ENCODE peak calls at places on chromosome 1, in nine cellular contexts. B is ascending aorta; N is spleen; A is left ventricle myocardium inferior; X is heart left ventricle; J is tibial artery; D is CD8-positive, alpha-beta T cell; E is OCI-LY7; F is BE2C. K is an unnamed sample.

GRCh38 chr1:42176902-42177519 is 12.5 kb upstream of the GUCA2A start:
- DNase-seq in J (no peak), D (no peak), B (no peak), X (no peak), E (peak; percentile 54), N (no peak), A (no peak), F (no peak), K (peak; percentile 56)

GRCh38 chr1:25486602-25487001 is 55.9 kb downstream of the MACO1 start:
- DNase-seq in J (no peak), A (no peak), X (no peak), F (no peak), B (no peak), D (no peak), E (peak; percentile 15), N (no peak), K (no peak)

GRCh38 chr1:111813440-111814304 is 58.0 kb downstream of the DDX20 start:
- DNase-seq in E (peak; percentile 32), N (no peak), A (no peak), F (peak; percentile 23), B (no peak), J (no peak), X (no peak), D (no peak), K (no peak)

GRCh38 chr1:43945898-43946243 is 879 bp upstream of the IPO13 start:
- DNase-seq in D (no peak), J (no peak), N (no peak), E (no peak), A (no peak), F (no peak), X (peak; percentile 8), B (no peak), K (no peak)

GRCh38 chr1:92168657-92169056 is 49.1 kb upstream of the C1orf146 start:
- DNase-seq in J (no peak), E (no peak), B (no peak), F (no peak), D (no peak), X (no peak), N (no peak), A (no peak), K (no peak)

GRCh38 chr1:220044683-220045355 is 1.5 kb downstream of the EPRS1 start:
- DNase-seq in B (no peak), N (no peak), D (no peak), J (no peak), F (no peak), E (peak; percentile 11), X (no peak), A (no peak), K (no peak)

GRCh38 chr1:241557551-241558193 is 25.5 kb downstream of the KMO start:
- DNase-seq in X (no peak), D (no peak), E (no peak), B (no peak), A (no peak), J (no peak), N (no peak), F (no peak), K (no peak)

GRCh38 chr1:111476761-111477309 is 3.1 kb downstream of the C1orf162 start:
- DNase-seq in J (no peak), N (no peak), X (no peak), A (no peak), B (no peak), E (peak; percentile 54), D (peak; percentile 21), F (no peak), K (no peak)

DNA sequence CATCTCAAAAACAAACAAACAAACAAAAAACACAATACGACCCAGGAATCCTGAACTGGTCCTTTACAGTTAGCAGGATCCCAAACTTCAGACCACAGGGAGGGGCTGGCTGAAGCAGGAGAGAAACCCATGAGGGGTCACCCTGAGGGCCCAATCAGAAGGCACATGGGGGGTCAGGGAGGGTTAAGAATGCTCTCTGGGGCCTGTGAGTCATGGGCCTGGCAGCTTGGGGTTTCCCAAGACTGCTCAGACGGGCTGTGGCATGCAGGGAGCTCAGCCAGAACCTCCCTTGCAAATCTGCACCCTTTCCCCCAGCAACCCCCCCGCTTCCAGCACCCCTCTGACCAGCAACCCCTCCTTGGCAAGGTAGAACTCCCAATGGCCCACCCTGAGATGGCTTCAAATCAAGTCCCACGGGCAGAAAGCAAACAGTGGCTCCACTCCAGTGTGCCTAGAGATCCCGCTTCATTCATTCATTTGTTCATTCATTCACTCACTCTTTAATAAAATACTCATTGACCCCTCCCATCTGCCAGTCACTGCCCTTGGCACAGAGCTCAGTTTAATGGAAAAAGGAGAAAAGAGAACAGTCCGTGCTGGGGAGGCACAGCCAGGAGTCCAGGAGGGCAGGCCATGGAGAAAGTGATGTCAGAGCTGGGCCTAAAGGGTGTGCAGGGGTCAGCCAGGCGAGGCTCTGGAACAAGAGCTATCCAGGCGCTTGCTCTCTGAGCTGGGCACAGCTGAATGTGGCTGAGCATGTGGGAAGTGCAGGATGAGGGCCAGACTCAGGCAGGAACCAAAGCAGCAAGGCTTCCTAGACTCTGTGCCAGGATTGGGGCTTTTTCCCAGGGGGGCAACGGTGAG is 8.2 kb downstream of the UQCRHL start:
- DNase-seq in X (no peak), B (peak; percentile 95), N (no peak), J (peak; percentile 89), F (no peak), D (no peak), E (no peak), A (peak; percentile 23), K (peak; percentile 81)
- H3K4me1 ChIP-seq in X (no peaks in the 10 kb centered on the region), B (peaks cover 16% of the 10 kb centered on the region), N (peaks cover 19% of the 10 kb centered on the region), J (peaks cover 85% of the 10 kb centered on the region), F (peaks cover 6% of the 10 kb centered on the region), D (no peaks in the 10 kb centered on the region), E (no peaks in the 10 kb centered on the region), A (peaks cover 27% of the 10 kb centered on the region), K (peaks cover 67% of the 10 kb centered on the region)

GRCh38 chr1:212752256-212752933 is 39.2 kb downstream of the NSL1 start:
- DNase-seq in N (no peak), X (no peak), B (no peak), J (no peak), E (peak; percentile 14), F (no peak), A (no peak), D (no peak), K (no peak)

GRCh38 chr1:212754193-212754592 is 37.4 kb downstream of the NSL1 start:
- DNase-seq in B (no peak), E (peak; percentile 81), F (no peak), D (no peak), N (no peak), J (no peak), A (no peak), X (no peak), K (no peak)

GRCh38 chr1:212754715-212755114 is 36.9 kb downstream of the NSL1 start:
- DNase-seq in N (no peak), X (no peak), B (no peak), E (no peak), F (peak; percentile 64), A (no peak), D (no peak), J (no peak), K (no peak)

GRCh38 chr1:212753766-212754165 is 37.8 kb downstream of the NSL1 start:
- DNase-seq in N (no peak), D (no peak), E (peak; percentile 22), J (no peak), A (no peak), F (no peak), X (no peak), B (no peak), K (no peak)

DNA sequence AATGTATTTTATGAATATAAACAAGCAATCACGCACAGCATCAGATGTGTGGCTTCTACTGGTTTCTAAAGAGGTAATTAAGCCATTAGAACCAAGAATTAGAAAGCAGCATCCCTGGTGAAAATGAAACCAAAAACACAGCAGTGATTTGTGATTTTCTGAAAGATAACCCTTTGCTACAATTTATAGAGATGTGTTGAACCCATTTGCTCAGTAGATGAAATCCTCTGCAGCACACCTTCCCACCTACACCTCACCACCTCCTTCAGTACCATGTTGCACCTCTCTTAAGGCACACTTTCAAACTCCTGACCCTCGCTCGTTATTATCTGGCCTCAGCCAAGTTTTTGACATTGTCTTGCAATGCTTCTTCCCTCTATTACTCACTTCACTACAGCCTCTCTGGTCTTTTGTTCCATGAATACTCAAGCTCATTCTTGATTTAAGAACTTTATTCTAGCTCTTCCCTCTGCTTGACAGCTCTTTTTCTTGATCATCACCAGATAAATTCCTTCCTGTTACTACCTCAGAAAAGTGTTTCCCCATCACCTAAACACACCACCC is 38.6 kb downstream of the NSL1 start:
- DNase-seq in X (no peak), N (no peak), B (no peak), D (no peak), F (no peak), J (no peak), E (no peak), A (no peak), K (no peak)
- H3K4me3 ChIP-seq in X (no peak overlapping the region), N (no peak overlapping the region), B (peak overlapping the region; percentile 14), D (no peak overlapping the region), F (no peak overlapping the region), J (peak overlapping the region; percentile 19), E (no peak overlapping the region), A (peak overlapping the region; percentile 30), K (no peak overlapping the region)

GRCh38 chr1:226607821-226608220 is 59.3 kb downstream of the STUM start:
- DNase-seq in N (peak; percentile 43), F (no peak), A (no peak), E (no peak), B (no peak), D (no peak), X (no peak), J (no peak), K (no peak)

GRCh38 chr1:226610671-226611070 is 62.1 kb downstream of the STUM start:
- DNase-seq in D (no peak), A (no peak), E (no peak), F (no peak), N (peak; percentile 62), B (no peak), J (peak; percentile 13), X (no peak), K (no peak)

GRCh38 chr1:226608699-226609505 is 60.3 kb downstream of the STUM start:
- DNase-seq in X (peak; percentile 85), N (peak; percentile 88), F (peak; percentile 85), B (peak; percentile 74), D (peak; percentile 48), A (peak; percentile 64), J (peak; percentile 66), E (peak; percentile 80), K (peak; percentile 68)

GRCh38 chr1:226609836-226610455 is 61.4 kb downstream of the STUM start:
- DNase-seq in J (peak; percentile 16), A (peak; percentile 38), X (no peak), E (no peak), N (peak; percentile 55), B (no peak), F (no peak), D (no peak), K (no peak)

DNA sequence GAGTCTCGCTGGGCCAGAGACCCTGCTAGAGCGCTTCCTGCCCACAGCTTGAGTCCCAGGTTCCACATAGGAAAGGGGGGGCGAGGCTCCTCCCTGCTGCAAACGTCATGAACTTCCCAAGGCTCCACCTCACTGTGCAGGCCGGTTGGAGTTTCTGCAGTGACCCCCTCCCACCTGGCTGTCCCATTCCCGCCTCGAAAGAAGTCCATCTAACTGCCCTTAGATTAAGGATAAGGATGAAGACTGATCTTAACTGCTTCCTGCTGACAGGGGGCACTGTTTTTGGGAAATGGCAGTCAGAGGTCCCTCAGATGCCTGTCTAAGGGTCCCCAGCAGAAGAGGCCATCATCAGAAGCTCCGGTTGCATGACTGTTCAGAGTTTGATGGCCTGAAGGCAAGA is 62.7 kb downstream of the STUM start:
- DNase-seq in B (no peak), D (no peak), J (no peak), X (no peak), E (no peak), F (no peak), A (no peak), N (peak; percentile 45), K (no peak)
- TF ChIP-seq CTCF in B (no peak), D (no peak), J (no peak), X (no peak), E (peak; percentile 23), F (no peak), A (no peak), N (no peak), K (no peak)

GRCh38 chr1:228474507-228474906 is 12.7 kb upstream of the RNF187 start:
- DNase-seq in F (no peak), A (no peak), J (no peak), N (no peak), X (no peak), D (no peak), E (no peak), B (no peak), K (no peak)
- H3K4me1 ChIP-seq in F (no peaks in the 10 kb centered on the region), A (no peaks in the 10 kb centered on the region), J (no peaks in the 10 kb centered on the region), N (peaks cover 14% of the 10 kb centered on the region), X (no peaks in the 10 kb centered on the region), D (peaks cover 8% of the 10 kb centered on the region), E (peaks cover 22% of the 10 kb centered on the region), B (no peaks in the 10 kb centered on the region), K (peaks cover 28% of the 10 kb centered on the region)

K was measured in Caco-2.